ENCODE peak calls at places on chromosomes 16 and 17, in seven cellular contexts. T is stromal cell of bone marrow, Q is glutamatergic neuron, G is activated T-helper 1 cell treated with Interleukin-2 at 50 U/mL for 16 hours, U is nephron progenitor cell, I is NAMALWA, C is AG10803. N is an unnamed sample.

GRCh38 chr17:33972756-33973155 is 282.3 kb upstream of the CCL2 start:
- DNase-seq in T (no peak), Q (no peak), G (no peak), U (no peak), I (no peak), C (no peak), N (no peak)

GRCh38 chr16:14564323-14564722 is 65.7 kb downstream of the PARN start:
- DNase-seq in T (no peak), Q (no peak), G (no peak), U (no peak), I (no peak), C (no peak), N (no peak)

GRCh38 chr17:15263680-15264079 is 1.4 kb downstream of the PMP22 start:
- DNase-seq in T (no peak), Q (no peak), G (no peak), U (no peak), I (no peak), C (no peak), N (no peak)

GRCh38 chr17:8836821-8837426 is 30.6 kb downstream of the PIK3R6 start:
- DNase-seq in T (no peak), Q (no peak), G (no peak), U (no peak), I (no peak), C (no peak), N (no peak)

GRCh38 chr16:71489122-71489521 is at the start of gene ZNF19:
- DNase-seq in T (no peak), Q (no peak), G (no peak), U (no peak), I (no peak), C (no peak), N (no peak)

GRCh38 chr17:17551361-17551760 is 40.1 kb downstream of the PEMT start:
- DNase-seq in T (no peak), Q (no peak), G (no peak), U (peak), I (no peak), C (no peak), N (no peak)

GRCh38 chr17:13302983-13303382 is 285.2 kb upstream of the ELAC2 start:
- DNase-seq in T (no peak), Q (no peak), G (no peak), U (no peak), I (no peak), C (no peak), N (no peak)

GRCh38 chr17:38745545-38745944 is 2.6 kb downstream of the PCGF2 start:
- DNase-seq in T (no peak), Q (no peak), G (no peak), U (no peak), I (peak), C (no peak), N (no peak)

GRCh38 chr17:41333098-41333497 is 17.5 kb downstream of the KRT33A start:
- DNase-seq in T (no peak), Q (no peak), G (no peak), U (no peak), I (no peak), C (no peak), N (no peak)

GRCh38 chr16:11742536-11743307 is at the start of gene TXNDC11:
- DNase-seq in T (peak), Q (peak), G (peak), U (peak), I (peak), C (peak), N (peak)

GRCh38 chr17:16962804-16963203 is 9.1 kb downstream of the TNFRSF13B start:
- DNase-seq in T (no peak), Q (no peak), G (no peak), U (no peak), I (peak), C (no peak), N (no peak)

GRCh38 chr16:73329363-73330306 is 281.7 kb upstream of the ZFHX3 start:
- DNase-seq in T (no peak), Q (no peak), G (no peak), U (no peak), I (no peak), C (no peak), N (no peak)

GRCh38 chr17:80260791-80261158 is at the start of gene RNF213:
- DNase-seq in T (no peak), Q (peak), G (peak), U (peak), I (peak), C (peak), N (peak)

GRCh38 chr17:36535669-36536081 is 888 bp downstream of the PIGW start:
- DNase-seq in T (no peak), Q (no peak), G (no peak), U (no peak), I (no peak), C (no peak), N (no peak)

GRCh38 chr16:69195371-69196029 is 8.5 kb downstream of the SNTB2 start:
- DNase-seq in T (no peak), Q (no peak), G (no peak), U (no peak), I (no peak), C (no peak), N (no peak)

GRCh38 chr17:42039794-42040763 is 10.3 kb downstream of the C17orf113 start:
- DNase-seq in T (no peak), Q (no peak), G (no peak), U (no peak), I (no peak), C (no peak), N (no peak)

GRCh38 chr17:41800601-41801373 is 11.0 kb downstream of the P3H4 start:
- DNase-seq in T (no peak), Q (no peak), G (no peak), U (peak), I (peak), C (peak), N (no peak)

GRCh38 chr16:89955001-89955685 is 6.6 kb downstream of the DEF8 start:
- DNase-seq in T (no peak), Q (peak), G (no peak), U (no peak), I (no peak), C (no peak), N (no peak)

N was measured in CD4-positive, alpha-beta T cell.